ENCODE peak calls at places on chromosomes 5 and 9, in nine cellular contexts. One of them, this sample, is unnamed.

GRCh38 chr5:72265032-72265903 is 54.8 kb downstream of the MRPS27 start:
- DNase-seq in iPS DF 6.9: no peak
- DNase-seq in activated T-helper 1 cell treated with anti-CD3 and anti-CD28 coated beads, Interleukin-2, amount 50 U/mL, for 16 hours: no peak
- DNase-seq in NCI-H2029: no peak
- DNase-seq in stimulated activated CD4-positive, alpha-beta T cell treated with anti-CD3 and anti-CD28 coated beads, Interleukin-1b, Interleukin-23, amount 100 ng/mL, for 4 hours: no peak
- DNase-seq in mammary epithelial cell: no peak
- DNase-seq in HFFc6: no peak
- DNase-seq in stimulated activated CD8-positive, alpha-beta memory T cell treated with anti-CD3 and anti-CD28 coated beads, Interleukin-2, amount 100 ng/mL, for 48 hours: no peak
- DNase-seq in thyroid gland: peak; percentile 15
- DNase-seq in this sample: no peak

GRCh38 chr5:141843156-141843927 is 34.9 kb downstream of the PCDH1 start:
- DNase-seq in HFFc6: peak; percentile 7
- DNase-seq in stimulated activated CD4-positive, alpha-beta T cell treated with anti-CD3 and anti-CD28 coated beads, Interleukin-1b, Interleukin-23, amount 100 ng/mL, for 4 hours: no peak
- DNase-seq in thyroid gland: peak; percentile 38
- DNase-seq in stimulated activated CD8-positive, alpha-beta memory T cell treated with anti-CD3 and anti-CD28 coated beads, Interleukin-2, amount 100 ng/mL, for 48 hours: no peak
- DNase-seq in activated T-helper 1 cell treated with anti-CD3 and anti-CD28 coated beads, Interleukin-2, amount 50 U/mL, for 16 hours: no peak
- DNase-seq in NCI-H2029: peak; percentile 17
- DNase-seq in mammary epithelial cell: peak; percentile 20
- DNase-seq in iPS DF 6.9: no peak
- DNase-seq in this sample: no peak

GRCh38 chr9:22625540-22625939 is 178.9 kb downstream of the DMRTA1 start:
- DNase-seq in iPS DF 6.9: no peak
- DNase-seq in activated T-helper 1 cell treated with anti-CD3 and anti-CD28 coated beads, Interleukin-2, amount 50 U/mL, for 16 hours: no peak
- DNase-seq in stimulated activated CD4-positive, alpha-beta T cell treated with anti-CD3 and anti-CD28 coated beads, Interleukin-1b, Interleukin-23, amount 100 ng/mL, for 4 hours: no peak
- DNase-seq in HFFc6: no peak
- DNase-seq in mammary epithelial cell: no peak
- DNase-seq in stimulated activated CD8-positive, alpha-beta memory T cell treated with anti-CD3 and anti-CD28 coated beads, Interleukin-2, amount 100 ng/mL, for 48 hours: no peak
- DNase-seq in NCI-H2029: no peak
- DNase-seq in thyroid gland: no peak
- DNase-seq in this sample: no peak

GRCh38 chr9:92438900-92439526 is 14.7 kb upstream of the OMD start:
- DNase-seq in thyroid gland: no peak
- DNase-seq in HFFc6: peak; percentile 6
- DNase-seq in NCI-H2029: no peak
- DNase-seq in iPS DF 6.9: no peak
- DNase-seq in mammary epithelial cell: no peak
- DNase-seq in stimulated activated CD8-positive, alpha-beta memory T cell treated with anti-CD3 and anti-CD28 coated beads, Interleukin-2, amount 100 ng/mL, for 48 hours: no peak
- DNase-seq in stimulated activated CD4-positive, alpha-beta T cell treated with anti-CD3 and anti-CD28 coated beads, Interleukin-1b, Interleukin-23, amount 100 ng/mL, for 4 hours: no peak
- DNase-seq in activated T-helper 1 cell treated with anti-CD3 and anti-CD28 coated beads, Interleukin-2, amount 50 U/mL, for 16 hours: no peak
- DNase-seq in this sample: no peak

GRCh38 chr9:36141288-36141687 is 4.8 kb downstream of the GLIPR2 start:
- DNase-seq in stimulated activated CD8-positive, alpha-beta memory T cell treated with anti-CD3 and anti-CD28 coated beads, Interleukin-2, amount 100 ng/mL, for 48 hours: no peak
- DNase-seq in NCI-H2029: no peak
- DNase-seq in activated T-helper 1 cell treated with anti-CD3 and anti-CD28 coated beads, Interleukin-2, amount 50 U/mL, for 16 hours: no peak
- DNase-seq in stimulated activated CD4-positive, alpha-beta T cell treated with anti-CD3 and anti-CD28 coated beads, Interleukin-1b, Interleukin-23, amount 100 ng/mL, for 4 hours: no peak
- DNase-seq in iPS DF 6.9: no peak
- DNase-seq in thyroid gland: peak; percentile 91
- DNase-seq in mammary epithelial cell: peak; percentile 25
- DNase-seq in HFFc6: peak; percentile 55
- DNase-seq in this sample: no peak

GRCh38 chr5:169001392-169001791 is 299.5 kb downstream of the SLIT3 start:
- DNase-seq in stimulated activated CD4-positive, alpha-beta T cell treated with anti-CD3 and anti-CD28 coated beads, Interleukin-1b, Interleukin-23, amount 100 ng/mL, for 4 hours: no peak
- DNase-seq in thyroid gland: no peak
- DNase-seq in activated T-helper 1 cell treated with anti-CD3 and anti-CD28 coated beads, Interleukin-2, amount 50 U/mL, for 16 hours: no peak
- DNase-seq in stimulated activated CD8-positive, alpha-beta memory T cell treated with anti-CD3 and anti-CD28 coated beads, Interleukin-2, amount 100 ng/mL, for 48 hours: no peak
- DNase-seq in iPS DF 6.9: no peak
- DNase-seq in NCI-H2029: no peak
- DNase-seq in mammary epithelial cell: no peak
- DNase-seq in HFFc6: no peak
- DNase-seq in this sample: no peak

GRCh38 chr5:137141779-137142178 is 357.3 kb downstream of the SPOCK1 start:
- DNase-seq in NCI-H2029: no peak
- DNase-seq in activated T-helper 1 cell treated with anti-CD3 and anti-CD28 coated beads, Interleukin-2, amount 50 U/mL, for 16 hours: no peak
- DNase-seq in thyroid gland: no peak
- DNase-seq in stimulated activated CD8-positive, alpha-beta memory T cell treated with anti-CD3 and anti-CD28 coated beads, Interleukin-2, amount 100 ng/mL, for 48 hours: no peak
- DNase-seq in HFFc6: no peak
- DNase-seq in mammary epithelial cell: peak; percentile 43
- DNase-seq in stimulated activated CD4-positive, alpha-beta T cell treated with anti-CD3 and anti-CD28 coated beads, Interleukin-1b, Interleukin-23, amount 100 ng/mL, for 4 hours: no peak
- DNase-seq in iPS DF 6.9: no peak
- DNase-seq in this sample: no peak

GRCh38 chr5:34802834-34803563 is 36.0 kb upstream of the TTC23L start:
- DNase-seq in NCI-H2029: no peak
- DNase-seq in iPS DF 6.9: no peak
- DNase-seq in stimulated activated CD4-positive, alpha-beta T cell treated with anti-CD3 and anti-CD28 coated beads, Interleukin-1b, Interleukin-23, amount 100 ng/mL, for 4 hours: no peak
- DNase-seq in thyroid gland: no peak
- DNase-seq in HFFc6: no peak
- DNase-seq in activated T-helper 1 cell treated with anti-CD3 and anti-CD28 coated beads, Interleukin-2, amount 50 U/mL, for 16 hours: no peak
- DNase-seq in stimulated activated CD8-positive, alpha-beta memory T cell treated with anti-CD3 and anti-CD28 coated beads, Interleukin-2, amount 100 ng/mL, for 48 hours: no peak
- DNase-seq in mammary epithelial cell: no peak
- DNase-seq in this sample: no peak

GRCh38 chr5:102916114-102916513 is 161.0 kb downstream of the PAM start:
- DNase-seq in HFFc6: no peak
- DNase-seq in iPS DF 6.9: no peak
- DNase-seq in NCI-H2029: no peak
- DNase-seq in thyroid gland: no peak
- DNase-seq in activated T-helper 1 cell treated with anti-CD3 and anti-CD28 coated beads, Interleukin-2, amount 50 U/mL, for 16 hours: no peak
- DNase-seq in mammary epithelial cell: no peak
- DNase-seq in stimulated activated CD8-positive, alpha-beta memory T cell treated with anti-CD3 and anti-CD28 coated beads, Interleukin-2, amount 100 ng/mL, for 48 hours: no peak
- DNase-seq in stimulated activated CD4-positive, alpha-beta T cell treated with anti-CD3 and anti-CD28 coated beads, Interleukin-1b, Interleukin-23, amount 100 ng/mL, for 4 hours: no peak
- DNase-seq in this sample: no peak

GRCh38 chr5:14946813-14947640 is 75.4 kb upstream of the ANKH start:
- DNase-seq in HFFc6: no peak
- DNase-seq in NCI-H2029: peak; percentile 20
- DNase-seq in stimulated activated CD8-positive, alpha-beta memory T cell treated with anti-CD3 and anti-CD28 coated beads, Interleukin-2, amount 100 ng/mL, for 48 hours: no peak
- DNase-seq in mammary epithelial cell: peak; percentile 40
- DNase-seq in stimulated activated CD4-positive, alpha-beta T cell treated with anti-CD3 and anti-CD28 coated beads, Interleukin-1b, Interleukin-23, amount 100 ng/mL, for 4 hours: no peak
- DNase-seq in iPS DF 6.9: no peak
- DNase-seq in thyroid gland: no peak
- DNase-seq in activated T-helper 1 cell treated with anti-CD3 and anti-CD28 coated beads, Interleukin-2, amount 50 U/mL, for 16 hours: no peak
- DNase-seq in this sample: no peak

GRCh38 chr9:135075234-135076142 is 12.0 kb upstream of the OLFM1 start:
- DNase-seq in thyroid gland: peak; percentile 40
- DNase-seq in iPS DF 6.9: no peak
- DNase-seq in stimulated activated CD8-positive, alpha-beta memory T cell treated with anti-CD3 and anti-CD28 coated beads, Interleukin-2, amount 100 ng/mL, for 48 hours: no peak
- DNase-seq in stimulated activated CD4-positive, alpha-beta T cell treated with anti-CD3 and anti-CD28 coated beads, Interleukin-1b, Interleukin-23, amount 100 ng/mL, for 4 hours: no peak
- DNase-seq in HFFc6: no peak
- DNase-seq in activated T-helper 1 cell treated with anti-CD3 and anti-CD28 coated beads, Interleukin-2, amount 50 U/mL, for 16 hours: no peak
- DNase-seq in NCI-H2029: no peak
- DNase-seq in mammary epithelial cell: peak; percentile 9
- DNase-seq in this sample: no peak

GRCh38 chr5:67401166-67401565 is 204.6 kb upstream of the CD180 start:
- DNase-seq in HFFc6: no peak
- DNase-seq in NCI-H2029: no peak
- DNase-seq in activated T-helper 1 cell treated with anti-CD3 and anti-CD28 coated beads, Interleukin-2, amount 50 U/mL, for 16 hours: no peak
- DNase-seq in stimulated activated CD8-positive, alpha-beta memory T cell treated with anti-CD3 and anti-CD28 coated beads, Interleukin-2, amount 100 ng/mL, for 48 hours: no peak
- DNase-seq in iPS DF 6.9: no peak
- DNase-seq in mammary epithelial cell: no peak
- DNase-seq in stimulated activated CD4-positive, alpha-beta T cell treated with anti-CD3 and anti-CD28 coated beads, Interleukin-1b, Interleukin-23, amount 100 ng/mL, for 4 hours: no peak
- DNase-seq in thyroid gland: no peak
- DNase-seq in this sample: no peak